ENCODE peak calls at places on chromosomes 3 and 15, in four cellular contexts. H is IMR-90, K is breast epithelium, Q is suprapubic skin. N is an unnamed sample.
A peak's percentile ranks its signal among the peaks of the same experiment; 100 is the strongest.

GRCh38 chr3:81339040-81339845 is 422.2 kb downstream of the GBE1 start:
- DNase-seq in H (peak; percentile 6), K (no peak), Q (no peak), N (no peak)

GRCh38 chr15:88636039-88636438 is 2.8 kb upstream of the ISG20 start:
- DNase-seq in H (no peak), K (peak; percentile 73), Q (no peak), N (no peak)

GRCh38 chr15:62344806-62345539 is 179.9 kb upstream of the C2CD4B start:
- DNase-seq in H (peak; percentile 58), K (peak; percentile 40), Q (no peak), N (no peak)

GRCh38 chr3:32432711-32433530 is 41.3 kb downstream of the CMTM7 start:
- DNase-seq in H (peak; percentile 47), K (peak; percentile 17), Q (no peak), N (peak; percentile 61)

GRCh38 chr15:96578393-96578792 is 247.9 kb downstream of the NR2F2 start:
- DNase-seq in H (no peak), K (no peak), Q (no peak), N (no peak)

GRCh38 chr15:99598296-99598695 is 32.5 kb downstream of the MEF2A start:
- DNase-seq in H (no peak), K (no peak), Q (no peak), N (no peak)

GRCh38 chr15:89203705-89204273 is 17.6 kb downstream of the RLBP1 start:
- DNase-seq in H (no peak), K (no peak), Q (no peak), N (no peak)

GRCh38 chr15:82105458-82106205 is 59.8 kb upstream of the MEX3B start:
- DNase-seq in H (peak; percentile 78), K (peak; percentile 55), Q (no peak), N (no peak)

GRCh38 chr3:195100903-195101591 is 169.9 kb downstream of the XXYLT1 start:
- DNase-seq in H (peak; percentile 55), K (no peak), Q (no peak), N (no peak)

GRCh38 chr3:144407290-144407689 is 435.7 kb downstream of the DIPK2A start:
- DNase-seq in H (no peak), K (no peak), Q (no peak), N (no peak)

GRCh38 chr15:38549222-38549621 is 15.4 kb downstream of the RASGRP1 start:
- DNase-seq in H (peak; percentile 60), K (no peak), Q (no peak), N (no peak)

GRCh38 chr15:77500986-77501385 is 80.3 kb downstream of the HMG20A start:
- DNase-seq in H (peak; percentile 77), K (no peak), Q (no peak), N (no peak)

GRCh38 chr3:49791571-49791970 is 5.2 kb upstream of the IP6K1 start:
- DNase-seq in H (no peak), K (no peak), Q (peak; percentile 57), N (no peak)

GRCh38 chr3:49792371-49793150 is 6.2 kb upstream of the IP6K1 start:
- DNase-seq in H (no peak), K (no peak), Q (peak; percentile 47), N (no peak)

GRCh38 chr3:49793486-49794085 is 6.1 kb downstream of the CDHR4 start:
- DNase-seq in H (no peak), K (no peak), Q (no peak), N (no peak)

GRCh38 chr3:49788056-49788455 is 1.7 kb upstream of the IP6K1 start:
- DNase-seq in H (no peak), K (no peak), Q (no peak), N (no peak)

GRCh38 chr3:49790626-49791411 is 4.5 kb upstream of the IP6K1 start:
- DNase-seq in H (no peak), K (no peak), Q (no peak), N (no peak)
- H3K4me1 ChIP-seq in H (peaks cover 5% of the 10 kb centered on the region), K (no peaks in the 10 kb centered on the region), Q (peaks cover 15% of the 10 kb centered on the region), N (peaks cover 8% of the 10 kb centered on the region)

GRCh38 chr15:40694706-40695468 is at the start of gene RAD51:
- DNase-seq in H (peak; percentile 93), K (peak; percentile 84), Q (peak; percentile 97), N (no peak)

GRCh38 chr15:40693904-40694705 is 869 bp upstream of the RAD51 start:
- DNase-seq in H (no peak), K (no peak), Q (no peak), N (no peak)

GRCh38 chr15:40697916-40698315 is 2.9 kb downstream of the RAD51 start:
- DNase-seq in H (no peak), K (no peak), Q (no peak), N (no peak)

GRCh38 chr15:40695469-40695910 is 516 bp downstream of the RAD51 start:
- DNase-seq in H (peak; percentile 11), K (no peak), Q (no peak), N (no peak)

GRCh38 chr15:40696228-40696627 is 1.3 kb downstream of the RAD51 start:
- DNase-seq in H (no peak), K (no peak), Q (no peak), N (no peak)
- H3K4me3 ChIP-seq in H (peak overlapping the region; percentile 80), K (no peak overlapping the region), Q (no peak overlapping the region), N (no peak overlapping the region)

GRCh38 chr3:46406786-46407611 is at the start of the genes CCR5AS and CCRL2:
- DNase-seq in H (peak; percentile 69), K (no peak), Q (no peak), N (no peak)

GRCh38 chr3:46407976-46408375 is 917 bp downstream of the CCRL2 start:
- DNase-seq in H (no peak), K (no peak), Q (no peak), N (no peak)

GRCh38 chr3:46408853-46409252 is 1.8 kb downstream of the CCRL2 start:
- DNase-seq in H (no peak), K (no peak), Q (no peak), N (no peak)

GRCh38 chr3:46406440-46406785 is 453 bp downstream of the CCR5AS start:
- DNase-seq in H (peak; percentile 44), K (no peak), Q (no peak), N (no peak)

GRCh38 chr3:46405301-46406079 is 1.4 kb downstream of the CCR5AS start:
- DNase-seq in H (peak; percentile 12), K (no peak), Q (no peak), N (no peak)
- TF ChIP-seq POLR2A in H (no peak), K (no peak), Q (no peak), N (no peak)

DNA sequence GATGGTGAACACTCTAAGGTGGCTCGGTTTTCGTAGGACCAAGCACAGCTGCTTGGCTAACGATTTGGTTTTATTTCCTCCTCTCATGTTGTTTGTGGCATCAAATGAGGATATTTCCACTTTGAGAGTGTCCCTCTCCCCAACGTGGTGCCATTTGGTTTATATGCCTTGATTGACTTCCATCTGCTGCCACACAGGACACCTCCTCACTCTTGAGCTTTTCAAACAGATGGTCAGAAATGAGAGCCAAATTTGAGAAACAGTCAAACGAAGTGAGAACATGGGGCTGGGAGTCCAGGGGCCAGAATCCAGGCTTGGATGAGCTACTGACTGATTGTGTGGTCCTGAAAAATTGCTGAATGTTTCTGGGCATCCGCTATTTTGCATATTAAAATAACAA is 43.5 kb downstream of the CEMIP start:
- DNase-seq in H (no peak), K (no peak), Q (no peak), N (no peak)
- H3K4me1 ChIP-seq in H (peaks cover 2% of the 10 kb centered on the region), K (no peaks in the 10 kb centered on the region), Q (peaks cover 6% of the 10 kb centered on the region), N (peaks cover 8% of the 10 kb centered on the region)